ENCODE peak calls at places on chromosomes 5 and 9, in four cellular contexts. L is Caki2, K is trophoblast cell, X is iPS DF 19.7. G is an unnamed sample.

GRCh38 chr5:109016300-109016699 is 268.6 kb downstream of the FER start:
- DNase-seq in L (no peak), K (no peak), X (no peak), G (peak)

GRCh38 chr5:41334758-41335157 is 121.4 kb upstream of the C6 start:
- DNase-seq in L (no peak), K (no peak), X (peak), G (peak)

GRCh38 chr5:146344155-146345118 is 5.8 kb downstream of the POU4F3 start:
- DNase-seq in L (no peak), K (peak), X (no peak), G (no peak)

GRCh38 chr9:3879315-3879714 is 353.5 kb upstream of the RFX3 start:
- DNase-seq in L (no peak), K (no peak), X (no peak), G (no peak)

GRCh38 chr5:6466975-6467567 is 18.4 kb downstream of the UBE2QL1 start:
- DNase-seq in L (no peak), K (no peak), X (no peak), G (no peak)

GRCh38 chr5:129361441-129362025 is 98.6 kb upstream of the ADAMTS19 start:
- DNase-seq in L (no peak), K (no peak), X (no peak), G (peak)

GRCh38 chr9:87324613-87325194 is 173.0 kb upstream of the DAPK1 start:
- DNase-seq in L (peak), K (no peak), X (no peak), G (peak)

GRCh38 chr5:5291357-5291756 is 131.1 kb upstream of the ICE1 start:
- DNase-seq in L (no peak), K (no peak), X (no peak), G (no peak)

GRCh38 chr5:178350361-178351220 is 118.0 kb upstream of the PHYKPL start:
- DNase-seq in L (no peak), K (no peak), X (no peak), G (no peak)

GRCh38 chr5:139812836-139813805 is 17.5 kb downstream of the PSD2 start:
- DNase-seq in L (no peak), K (no peak), X (no peak), G (no peak)

GRCh38 chr9:126395439-126396212 is 69.0 kb downstream of the MVB12B start:
- DNase-seq in L (no peak), K (no peak), X (no peak), G (no peak)

GRCh38 chr5:35016179-35017056 is 31.3 kb downstream of the AGXT2 start:
- DNase-seq in L (no peak), K (no peak), X (no peak), G (no peak)

GRCh38 chr5:74401566-74402320 is 238.8 kb downstream of the ENC1 start:
- DNase-seq in L (peak), K (peak), X (no peak), G (no peak)

GRCh38 chr9:114779352-114779845 is 26.4 kb downstream of the TNFSF15 start:
- DNase-seq in L (peak), K (no peak), X (no peak), G (no peak)

GRCh38 chr5:172577510-172577909 is 63.6 kb upstream of the NEURL1B start:
- DNase-seq in L (no peak), K (no peak), X (no peak), G (no peak)

GRCh38 chr5:976849-977751 is 31.5 kb upstream of the NKD2 start:
- DNase-seq in L (no peak), K (no peak), X (no peak), G (no peak)

GRCh38 chr5:891837-892389 is 688 bp downstream of the BRD9 start:
- DNase-seq in L (peak), K (no peak), X (no peak), G (peak)

GRCh38 chr5:3698412-3698811 is 102.8 kb downstream of the IRX1 start:
- DNase-seq in L (no peak), K (no peak), X (no peak), G (no peak)